ENCODE peak calls at places on chromosome 18, in ten cellular contexts. F is neural progenitor cell, L is fibroblast of lung, S is RWPE2, O is body of pancreas, Q is aorta, B is uterus, A is lower lobe of right lung, X is tibial artery, D is HCT116. G is an unnamed sample. For H3K4me1, the result is how much of the 10 kb centered on the place peaks cover.

GRCh38 chr18:61851940-61852451 is 40.8 kb downstream of the RNF152 start:
- DNase-seq in F (no peak), L (peak), S (no peak), O (no peak), Q (no peak), B (no peak), A (no peak), X (no peak), D (no peak), G (no peak)

GRCh38 chr18:31667185-31667584 is 17.2 kb downstream of the B4GALT6 start:
- DNase-seq in F (no peak), L (peak), S (no peak), O (no peak), Q (no peak), B (no peak), A (no peak), X (no peak), D (no peak), G (no peak)

GRCh38 chr18:79855147-79855910 is 57.6 kb downstream of the KCNG2 start:
- DNase-seq in F (no peak), L (no peak), S (no peak), O (no peak), Q (peak), B (no peak), A (no peak), X (peak), D (no peak), G (peak)

GRCh38 chr18:8121942-8122480 is 487.2 kb upstream of the RAB12 start:
- DNase-seq in F (no peak), L (no peak), S (peak), O (no peak), Q (no peak), B (no peak), A (no peak), X (no peak), D (peak), G (no peak)

GRCh38 chr18:22363867-22364463 is 53.8 kb downstream of the CTAGE1 start:
- DNase-seq in F (no peak), L (peak), S (no peak), O (no peak), Q (no peak), B (no peak), A (no peak), X (no peak), D (no peak), G (no peak)

GRCh38 chr18:25056456-25056855 is 295.5 kb downstream of the ZNF521 start:
- DNase-seq in F (no peak), L (no peak), S (no peak), O (no peak), Q (no peak), B (no peak), A (no peak), X (no peak), D (no peak), G (no peak)

GRCh38 chr18:56431551-56431950 is 206.8 kb downstream of the TXNL1 start:
- DNase-seq in F (no peak), L (no peak), S (peak), O (peak), Q (no peak), B (no peak), A (no peak), X (no peak), D (no peak), G (no peak)

GRCh38 chr18:22604390-22604985 is 186.8 kb upstream of the CTAGE1 start:
- DNase-seq in F (no peak), L (peak), S (no peak), O (peak), Q (peak), B (peak), A (no peak), X (peak), D (no peak), G (no peak)

GRCh38 chr18:5527603-5528002 is 16.2 kb downstream of the EPB41L3 start:
- DNase-seq in F (no peak), L (peak), S (no peak), O (no peak), Q (no peak), B (no peak), A (no peak), X (no peak), D (no peak), G (peak)

GRCh38 chr18:3914833-3915598 is 465.0 kb downstream of the TGIF1 start:
- DNase-seq in F (no peak), L (no peak), S (no peak), O (no peak), Q (no peak), B (no peak), A (no peak), X (no peak), D (no peak), G (no peak)

GRCh38 chr18:46282177-46282570 is 178.0 kb downstream of the HAUS1 start:
- DNase-seq in F (no peak), L (no peak), S (no peak), O (no peak), Q (no peak), B (no peak), A (no peak), X (no peak), D (no peak), G (peak)

GRCh38 chr18:35045121-35045520 is 3.9 kb downstream of the MAPRE2 start:
- DNase-seq in F (no peak), L (peak), S (no peak), O (no peak), Q (no peak), B (no peak), A (no peak), X (no peak), D (no peak), G (no peak)

GRCh38 chr18:7633171-7633570 is 66.1 kb downstream of the PTPRM start:
- DNase-seq in F (no peak), L (no peak), S (no peak), O (no peak), Q (no peak), B (no peak), A (no peak), X (no peak), D (no peak), G (no peak)

GRCh38 chr18:10898417-10898974 is 250.9 kb downstream of the PIEZO2 start:
- DNase-seq in F (no peak), L (no peak), S (no peak), O (no peak), Q (no peak), B (no peak), A (no peak), X (no peak), D (no peak), G (no peak)

GRCh38 chr18:10537765-10538164 is 11.9 kb downstream of the NAPG start:
- DNase-seq in F (no peak), L (no peak), S (no peak), O (no peak), Q (no peak), B (no peak), A (no peak), X (no peak), D (no peak), G (no peak)

GRCh38 chr18:57027190-57027708 is 119.6 kb upstream of the BOD1L2 start:
- DNase-seq in F (no peak), L (no peak), S (no peak), O (no peak), Q (no peak), B (no peak), A (no peak), X (no peak), D (no peak), G (no peak)

GRCh38 chr18:69380324-69380723 is 20.4 kb upstream of the DOK6 start:
- DNase-seq in F (no peak), L (no peak), S (no peak), O (no peak), Q (no peak), B (no peak), A (no peak), X (no peak), D (no peak), G (no peak)

GRCh38 chr18:10787293-10787901 is 261.6 kb downstream of the NAPG start:
- DNase-seq in F (peak), L (peak), S (peak), O (peak), Q (peak), B (no peak), A (peak), X (peak), D (peak), G (peak)

GRCh38 chr18:26540041-26540628 is 8.2 kb downstream of the KCTD1 start:
- DNase-seq in F (no peak), L (no peak), S (no peak), O (no peak), Q (no peak), B (no peak), A (no peak), X (no peak), D (no peak), G (no peak)

GRCh38 chr18:37499008-37499407 is 66.6 kb downstream of the CELF4 start:
- DNase-seq in F (peak), L (no peak), S (no peak), O (no peak), Q (no peak), B (no peak), A (no peak), X (no peak), D (no peak), G (no peak)

GRCh38 chr18:33906046-33906445 is 318.7 kb downstream of the NOL4 start:
- DNase-seq in F (no peak), L (no peak), S (no peak), O (no peak), Q (no peak), B (no peak), A (no peak), X (no peak), D (no peak), G (no peak)

GRCh38 chr18:45686892-45687611 is 36.9 kb upstream of the SLC14A1 start:
- DNase-seq in F (no peak), L (no peak), S (no peak), O (no peak), Q (no peak), B (no peak), A (peak), X (no peak), D (no peak), G (no peak)

GRCh38 chr18:13500227-13500865 is 226.0 kb downstream of the FAM210A start:
- DNase-seq in F (peak), L (peak), S (no peak), O (no peak), Q (no peak), B (no peak), A (no peak), X (peak), D (no peak), G (no peak)

GRCh38 chr18:616380-616995 is 19.7 kb downstream of the CLUL1 start:
- DNase-seq in F (peak), L (peak), S (no peak), O (peak), Q (no peak), B (no peak), A (no peak), X (no peak), D (peak), G (no peak)

GRCh38 chr18:8771930-8772329 is 66.6 kb downstream of the MTCL1 start:
- DNase-seq in F (no peak), L (peak), S (no peak), O (peak), Q (no peak), B (no peak), A (no peak), X (no peak), D (no peak), G (peak)

GRCh38 chr18:37669991-37670534 is 104.5 kb upstream of the CELF4 start:
- DNase-seq in F (no peak), L (no peak), S (no peak), O (no peak), Q (no peak), B (no peak), A (no peak), X (no peak), D (no peak), G (peak)

GRCh38 chr18:56433919-56434318 is 204.5 kb downstream of the TXNL1 start:
- DNase-seq in F (no peak), L (no peak), S (no peak), O (no peak), Q (no peak), B (no peak), A (no peak), X (no peak), D (no peak), G (no peak)

GRCh38 chr18:11689972-11690570 is 1.0 kb downstream of the GNAL start:
- DNase-seq in F (no peak), L (peak), S (no peak), O (no peak), Q (peak), B (peak), A (no peak), X (no peak), D (no peak), G (peak)

GRCh38 chr18:48052291-48052840 is 121.9 kb upstream of the SMAD2 start:
- DNase-seq in F (no peak), L (no peak), S (no peak), O (peak), Q (peak), B (no peak), A (no peak), X (no peak), D (no peak), G (no peak)

GRCh38 chr18:61394983-61395382 is 61.8 kb downstream of the CDH20 start:
- DNase-seq in F (no peak), L (no peak), S (no peak), O (no peak), Q (no peak), B (no peak), A (no peak), X (no peak), D (no peak), G (no peak)

GRCh38 chr18:79424008-79424565 is 28.4 kb downstream of the NFATC1 start:
- DNase-seq in F (no peak), L (no peak), S (no peak), O (no peak), Q (no peak), B (peak), A (no peak), X (no peak), D (no peak), G (peak)

GRCh38 chr18:26574958-26575864 is 26.9 kb upstream of the KCTD1 start:
- DNase-seq in F (peak), L (peak), S (peak), O (peak), Q (peak), B (no peak), A (peak), X (no peak), D (no peak), G (peak)

GRCh38 chr18:79384151-79384807 is 11.5 kb upstream of the NFATC1 start:
- DNase-seq in F (no peak), L (no peak), S (no peak), O (no peak), Q (peak), B (no peak), A (no peak), X (no peak), D (no peak), G (peak)

GRCh38 chr18:55322176-55322735 is 265.7 kb downstream of the TCF4 start:
- DNase-seq in F (peak), L (peak), S (no peak), O (peak), Q (peak), B (peak), A (peak), X (peak), D (no peak), G (peak)

GRCh38 chr18:55324166-55324565 is 263.8 kb downstream of the TCF4 start:
- DNase-seq in F (no peak), L (no peak), S (no peak), O (no peak), Q (no peak), B (no peak), A (no peak), X (no peak), D (no peak), G (no peak)

GRCh38 chr18:55320399-55321255 is 267.4 kb downstream of the TCF4 start:
- DNase-seq in F (no peak), L (peak), S (no peak), O (no peak), Q (no peak), B (no peak), A (no peak), X (no peak), D (no peak), G (no peak)

GRCh38 chr18:55321268-55322175 is 266.5 kb downstream of the TCF4 start:
- DNase-seq in F (peak), L (peak), S (peak), O (peak), Q (peak), B (peak), A (peak), X (peak), D (no peak), G (peak)

DNA sequence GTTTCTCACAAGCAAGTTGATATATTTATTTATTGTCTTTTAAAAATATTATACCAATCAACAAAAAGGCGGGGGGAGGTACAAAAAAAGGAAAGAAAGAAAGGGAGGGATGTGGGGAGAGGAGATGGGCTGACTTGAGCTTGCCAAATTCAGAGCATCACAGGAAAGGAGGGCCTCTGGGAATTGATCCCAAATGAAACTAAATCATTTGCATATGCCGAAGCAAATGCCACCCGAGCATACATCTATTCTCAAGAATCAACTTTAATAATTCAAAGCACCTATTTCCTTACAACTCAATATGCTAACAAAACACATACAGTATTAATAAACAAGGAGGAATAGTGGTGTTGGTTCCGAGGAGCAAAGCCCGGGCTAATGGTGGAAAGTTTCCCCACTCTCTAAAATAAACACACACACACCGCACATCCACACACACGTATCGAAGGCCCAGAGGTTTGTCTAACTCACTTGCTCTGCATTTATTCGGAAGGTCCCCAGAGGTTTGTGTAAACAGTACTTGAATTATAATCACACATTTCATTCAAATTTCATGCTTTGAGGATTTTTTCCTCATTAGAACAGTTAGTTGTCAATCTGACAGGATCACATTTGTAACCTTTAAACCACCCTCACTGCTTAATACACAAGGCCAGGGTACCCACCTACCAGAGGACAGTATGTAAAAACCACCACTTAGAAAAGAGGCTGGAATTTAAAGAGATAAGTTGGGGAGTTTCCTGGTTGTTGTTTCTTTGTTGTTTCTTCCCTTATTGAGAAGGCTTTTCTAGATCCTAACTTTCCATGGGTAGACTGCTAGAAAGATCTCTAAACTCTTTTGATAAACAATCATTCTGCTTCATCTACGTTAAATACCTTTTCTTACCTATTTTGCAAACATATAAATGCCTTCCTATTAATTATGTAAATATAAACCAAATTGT is 264.7 kb downstream of the TCF4 start:
- DNase-seq in F (no peak), L (peak), S (no peak), O (no peak), Q (no peak), B (no peak), A (no peak), X (no peak), D (no peak), G (no peak)
- H3K4me1 ChIP-seq in F (under half), L (under half), S (under half), O (under half), Q (under half), B (under half), A (under half), X (under half), D (under half), G (under half)

GRCh38 chr18:51030537-51031258 is 685 bp downstream of the SMAD4 start:
- DNase-seq in F (peak), L (peak), S (peak), O (peak), Q (peak), B (peak), A (peak), X (peak), D (no peak), G (peak)
- H3K27ac ChIP-seq in F (peak), L (peak), S (peak), O (peak), Q (peak), B (peak), A (peak), X (peak), D (peak), G (peak)

GRCh38 chr18:49167084-49167483 is 216.3 kb upstream of the SMAD7 start:
- DNase-seq in F (no peak), L (no peak), S (no peak), O (no peak), Q (no peak), B (no peak), A (no peak), X (no peak), D (no peak), G (no peak)
- H3K4me1 ChIP-seq in F (under half), L (under half), S (under half), O (under half), Q (under half), B (under half), A (under half), X (under half), D (under half), G (under half)

DNA sequence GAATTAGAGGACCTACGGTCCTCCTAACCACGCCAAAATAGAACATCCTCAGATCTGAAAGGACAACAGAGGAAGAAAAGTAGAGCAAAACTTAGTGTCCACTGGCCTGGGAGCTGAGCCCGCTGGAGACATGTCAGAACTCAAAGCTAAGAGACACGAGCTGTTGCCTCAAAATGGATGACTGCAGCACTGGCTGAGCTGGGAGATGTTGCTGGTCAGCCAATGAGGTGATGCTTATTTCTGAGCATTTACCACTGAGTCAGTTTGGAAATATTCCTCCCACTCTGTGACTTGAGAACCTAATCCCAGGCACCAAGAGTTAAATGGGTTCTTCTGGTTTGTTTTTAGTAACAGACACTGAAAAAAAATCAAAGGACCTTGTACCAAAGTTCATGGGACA is 32.6 kb downstream of the FBXO15 start:
- DNase-seq in F (no peak), L (no peak), S (no peak), O (no peak), Q (no peak), B (no peak), A (no peak), X (no peak), D (no peak), G (no peak)
- H3K27ac ChIP-seq in F (no peak), L (no peak), S (no peak), O (no peak), Q (no peak), B (no peak), A (no peak), X (peak), D (no peak), G (no peak)

DNA sequence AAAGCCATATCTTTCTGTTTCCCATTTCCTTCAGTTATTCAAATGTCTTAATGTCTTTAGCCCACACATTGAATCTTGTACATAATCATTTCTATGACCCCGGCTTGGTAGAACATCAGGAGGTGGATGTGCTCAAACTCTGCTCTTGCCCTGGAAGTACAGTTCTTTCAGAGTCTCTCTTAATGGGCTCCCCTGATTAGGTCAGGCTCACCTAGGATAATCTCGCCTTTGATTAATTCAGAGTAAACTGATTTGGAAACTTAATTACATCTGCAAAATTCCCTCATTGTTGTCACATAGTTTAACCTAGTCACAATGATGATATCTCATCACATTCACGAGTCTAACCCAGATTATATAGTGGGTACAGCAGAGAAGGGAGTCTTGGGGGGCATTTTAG is 135.4 kb downstream of the FHOD3 start:
- DNase-seq in F (no peak), L (no peak), S (no peak), O (no peak), Q (no peak), B (no peak), A (no peak), X (no peak), D (no peak), G (no peak)
- H3K4me1 ChIP-seq in F (under half), L (under half), S (under half), O (under half), Q (under half), B (under half), A (under half), X (under half), D (under half), G (under half)